ENCODE peak calls at places on chromosomes 3 and 15, in four cellular contexts. U, V, R and F are unnamed samples.

GRCh38 chr15:33846151-33846550 is 122.1 kb upstream of the CHRM5 start:
- DNase-seq in U (no peak), V (no peak), R (no peak), F (no peak)

GRCh38 chr3:3200632-3201212 is 21.2 kb upstream of the CRBN start:
- DNase-seq in V (no peak), U (peak), R (peak), F (peak)

GRCh38 chr3:170355738-170356595 is 1.5 kb upstream of the SKIL start:
- DNase-seq in R (peak), U (peak), V (peak), F (no peak)

GRCh38 chr3:44890258-44890657 is 15.8 kb downstream of the TGM4 start:
- DNase-seq in R (no peak), V (no peak), U (no peak), F (no peak)

GRCh38 chr3:48770187-48770502 is 53.1 kb upstream of the IP6K2 start:
- DNase-seq in U (no peak), V (no peak), R (no peak), F (no peak)

GRCh38 chr3:150515210-150515609 is 31.1 kb downstream of the SERP1 start:
- DNase-seq in U (no peak), V (no peak), R (no peak), F (peak)

GRCh38 chr15:66621491-66622467 is 56.0 kb upstream of the LCTL start:
- DNase-seq in V (no peak), R (no peak), U (no peak), F (no peak)

GRCh38 chr15:66617137-66618090 is 51.6 kb upstream of the LCTL start:
- DNase-seq in V (no peak), U (peak), R (peak), F (no peak)

GRCh38 chr3:194711913-194712312 is 26.2 kb downstream of the FAM43A start:
- DNase-seq in U (peak), V (no peak), R (no peak), F (peak)

GRCh38 chr3:160999268-160999667 is 105.9 kb downstream of the B3GALNT1 start:
- DNase-seq in V (no peak), U (peak), R (no peak), F (peak)

GRCh38 chr3:44976002-44976815 is at the start of the genes EXOSC7 and ZDHHC3:
- DNase-seq in R (peak), V (peak), U (peak), F (peak)

GRCh38 chr3:108346301-108346989 is 50.1 kb downstream of the HHLA2 start:
- DNase-seq in R (no peak), V (no peak), U (no peak), F (no peak)

GRCh38 chr3:133412511-133413165 is 12.8 kb downstream of the BFSP2 start:
- DNase-seq in V (no peak), U (peak), R (peak), F (no peak)

GRCh38 chr3:9468460-9468859 is 71.0 kb downstream of the SETD5 start:
- DNase-seq in R (no peak), V (no peak), U (peak), F (peak)

GRCh38 chr15:60426870-60427528 is 29.2 kb upstream of the ANXA2 start:
- DNase-seq in R (no peak), U (no peak), V (no peak), F (peak)

GRCh38 chr3:143654906-143655305 is 193.4 kb downstream of the SLC9A9 start:
- DNase-seq in R (no peak), U (no peak), V (no peak), F (peak)

GRCh38 chr15:89781055-89781454 is 4.9 kb downstream of the MESP2 start:
- DNase-seq in V (no peak), U (no peak), R (no peak), F (no peak)

GRCh38 chr15:60134609-60135008 is 130.5 kb downstream of the FOXB1 start:
- DNase-seq in R (no peak), U (no peak), V (no peak), F (no peak)

GRCh38 chr15:99443056-99443756 is 122.6 kb upstream of the MEF2A start:
- DNase-seq in V (no peak), U (no peak), R (no peak), F (no peak)

GRCh38 chr3:191246628-191247027 is 47.6 kb downstream of the OSTN start:
- DNase-seq in R (no peak), U (peak), V (no peak), F (peak)

GRCh38 chr3:58092516-58092915 is 84.3 kb downstream of the FLNB start:
- DNase-seq in R (no peak), V (no peak), U (no peak), F (no peak)

GRCh38 chr15:48282186-48282585 is 49.0 kb upstream of the DUT start:
- DNase-seq in R (no peak), V (no peak), U (no peak), F (no peak)

GRCh38 chr3:38281895-38282686 is at the start of gene SLC22A14:
- DNase-seq in U (no peak), R (no peak), V (no peak), F (no peak)

GRCh38 chr3:65483475-65483874 is 555.2 kb downstream of the MAGI1 start:
- DNase-seq in U (no peak), V (no peak), R (peak), F (no peak)

GRCh38 chr15:85543741-85544155 is 163.3 kb downstream of the AKAP13 start:
- DNase-seq in R (peak), V (peak), U (no peak), F (no peak)

GRCh38 chr3:87625911-87626310 is 349.5 kb upstream of the POU1F1 start:
- DNase-seq in V (no peak), U (peak), R (no peak), F (no peak)

GRCh38 chr15:99117111-99117510 is 12.2 kb downstream of the SYNM start:
- DNase-seq in U (no peak), R (no peak), V (no peak), F (no peak)

GRCh38 chr15:49315543-49315942 is 107.5 kb upstream of the FGF7 start:
- DNase-seq in U (peak), R (no peak), V (no peak), F (no peak)

GRCh38 chr3:126216416-126216815 is 36.0 kb upstream of the ALDH1L1 start:
- DNase-seq in U (no peak), R (no peak), V (no peak), F (no peak)

GRCh38 chr3:132034486-132035464 is at the start of gene CPNE4:
- DNase-seq in R (peak), U (peak), V (no peak), F (peak)